ENCODE peak calls at places on chromosomes 7 and 10, in eight cellular contexts. W, P, R, V, K, X, M and O are unnamed samples.

GRCh38 chr10:34736976-34737771 is 77.9 kb downstream of the PARD3 start:
- DNase-seq in X (no peak), R (no peak), V (no peak), K (no peak), W (no peak), M (no peak), P (no peak), O (no peak)

GRCh38 chr10:13890617-13891541 is 304.1 kb downstream of the PRPF18 start:
- DNase-seq in K (no peak), R (no peak), X (peak; percentile 52), P (no peak), M (no peak), W (no peak), V (peak; percentile 64), O (peak; percentile 39)

GRCh38 chr10:133191651-133192050 is 31.6 kb downstream of the KNDC1 start:
- DNase-seq in X (no peak), P (no peak), W (no peak), K (no peak), V (no peak), R (no peak), M (no peak), O (no peak)

GRCh38 chr10:16470747-16471146 is 33.9 kb downstream of the PTER start:
- DNase-seq in K (no peak), P (no peak), X (no peak), V (no peak), W (no peak), M (no peak), R (no peak), O (no peak)

GRCh38 chr7:25407932-25408480 is 179.7 kb upstream of the NPVF start:
- DNase-seq in M (no peak), R (no peak), K (no peak), W (no peak), V (no peak), X (no peak), P (no peak), O (no peak)

GRCh38 chr7:82542665-82543064 is 99.1 kb upstream of the CACNA2D1 start:
- DNase-seq in X (peak; percentile 93), K (no peak), W (no peak), M (no peak), V (no peak), R (no peak), P (no peak), O (no peak)

GRCh38 chr7:41882745-41883527 is 180.0 kb upstream of the INHBA start:
- DNase-seq in M (no peak), K (no peak), P (no peak), W (no peak), V (no peak), R (no peak), X (no peak), O (no peak)

GRCh38 chr7:93055543-93056107 is 62.2 kb downstream of the SAMD9 start:
- DNase-seq in M (no peak), P (no peak), W (peak; percentile 30), K (peak; percentile 28), X (peak; percentile 62), R (no peak), V (no peak), O (peak; percentile 8)

GRCh38 chr7:66110861-66111260 is 3.8 kb upstream of the CRCP start:
- DNase-seq in V (no peak), W (peak; percentile 17), M (no peak), X (peak; percentile 95), K (no peak), R (no peak), P (no peak), O (peak; percentile 67)

GRCh38 chr10:11145498-11145855 is 127.8 kb downstream of the CELF2 start:
- DNase-seq in X (no peak), V (peak; percentile 58), R (no peak), K (no peak), W (no peak), M (peak; percentile 39), P (no peak), O (no peak)

GRCh38 chr10:132628966-132629900 is 91.6 kb downstream of the INPP5A start:
- DNase-seq in R (no peak), M (no peak), X (no peak), W (no peak), P (no peak), K (no peak), V (peak; percentile 33), O (no peak)

GRCh38 chr10:91799580-91799975 is 1.4 kb downstream of the TNKS2 start:
- DNase-seq in V (no peak), X (peak; percentile 43), P (no peak), K (no peak), R (no peak), W (peak; percentile 21), M (no peak), O (peak; percentile 28)

GRCh38 chr10:34446046-34446445 is 369.1 kb downstream of the PARD3 start:
- DNase-seq in W (no peak), V (no peak), M (no peak), P (no peak), K (no peak), R (no peak), X (no peak), O (no peak)

GRCh38 chr10:96720422-96721206 is at the start of gene PIK3AP1:
- DNase-seq in P (no peak), X (no peak), K (peak; percentile 77), M (peak; percentile 66), V (peak; percentile 74), W (peak; percentile 56), R (no peak), O (peak; percentile 69)

GRCh38 chr7:194257-194995 is 2.1 kb downstream of the FAM20C start:
- DNase-seq in K (no peak), V (no peak), P (no peak), M (peak; percentile 63), R (no peak), W (no peak), X (peak; percentile 48), O (peak; percentile 78)

GRCh38 chr10:88032566-88032965 is 169.1 kb downstream of the PTEN start:
- DNase-seq in K (no peak), R (no peak), M (no peak), X (peak; percentile 86), P (no peak), W (no peak), V (no peak), O (peak; percentile 24)

GRCh38 chr7:143279186-143280098 is 5.3 kb upstream of the TMEM139 start:
- DNase-seq in R (peak; percentile 40), X (peak; percentile 68), K (no peak), W (peak; percentile 27), P (peak; percentile 27), V (no peak), M (no peak), O (peak; percentile 14)

GRCh38 chr10:71312840-71313789 is 5.9 kb upstream of the SLC29A3 start:
- DNase-seq in R (peak; percentile 56), W (no peak), M (no peak), P (peak; percentile 66), K (no peak), X (peak; percentile 60), V (peak; percentile 60), O (no peak)

GRCh38 chr10:71216363-71216695 is 4.0 kb downstream of the UNC5B start:
- DNase-seq in W (no peak), P (no peak), M (peak; percentile 18), V (no peak), X (no peak), K (no peak), R (no peak), O (no peak)

GRCh38 chr7:128409435-128410091 is at the start of gene IMPDH1:
- DNase-seq in K (peak; percentile 92), P (peak; percentile 87), M (peak; percentile 94), V (peak; percentile 91), W (peak; percentile 93), R (peak; percentile 90), X (peak; percentile 61), O (peak; percentile 97)
- TF ChIP-seq POLR2A in K (no peak), P (peak; percentile 23), M (no peak), V (no peak), W (peak; percentile 83), R (peak; percentile 66), X (no peak), O (peak; percentile 63)

GRCh38 chr10:110498087-110498981 is 627 bp downstream of the DUSP5 start:
- DNase-seq in R (no peak), M (peak; percentile 51), W (no peak), K (no peak), X (peak; percentile 48), P (no peak), V (peak; percentile 77), O (no peak)
- TF ChIP-seq POLR2A in R (peak; percentile 4), M (no peak), W (peak; percentile 17), K (no peak), X (peak; percentile 21), P (no peak), V (no peak), O (no peak)

GRCh38 chr7:128738570-128739047 is 550 bp upstream of the CALU start:
- DNase-seq in X (no peak), K (no peak), M (no peak), V (no peak), W (no peak), R (no peak), P (no peak), O (no peak)
- TF ChIP-seq POLR2A in X (no peak), K (no peak), M (no peak), V (no peak), W (no peak), R (no peak), P (no peak), O (no peak)

DNA sequence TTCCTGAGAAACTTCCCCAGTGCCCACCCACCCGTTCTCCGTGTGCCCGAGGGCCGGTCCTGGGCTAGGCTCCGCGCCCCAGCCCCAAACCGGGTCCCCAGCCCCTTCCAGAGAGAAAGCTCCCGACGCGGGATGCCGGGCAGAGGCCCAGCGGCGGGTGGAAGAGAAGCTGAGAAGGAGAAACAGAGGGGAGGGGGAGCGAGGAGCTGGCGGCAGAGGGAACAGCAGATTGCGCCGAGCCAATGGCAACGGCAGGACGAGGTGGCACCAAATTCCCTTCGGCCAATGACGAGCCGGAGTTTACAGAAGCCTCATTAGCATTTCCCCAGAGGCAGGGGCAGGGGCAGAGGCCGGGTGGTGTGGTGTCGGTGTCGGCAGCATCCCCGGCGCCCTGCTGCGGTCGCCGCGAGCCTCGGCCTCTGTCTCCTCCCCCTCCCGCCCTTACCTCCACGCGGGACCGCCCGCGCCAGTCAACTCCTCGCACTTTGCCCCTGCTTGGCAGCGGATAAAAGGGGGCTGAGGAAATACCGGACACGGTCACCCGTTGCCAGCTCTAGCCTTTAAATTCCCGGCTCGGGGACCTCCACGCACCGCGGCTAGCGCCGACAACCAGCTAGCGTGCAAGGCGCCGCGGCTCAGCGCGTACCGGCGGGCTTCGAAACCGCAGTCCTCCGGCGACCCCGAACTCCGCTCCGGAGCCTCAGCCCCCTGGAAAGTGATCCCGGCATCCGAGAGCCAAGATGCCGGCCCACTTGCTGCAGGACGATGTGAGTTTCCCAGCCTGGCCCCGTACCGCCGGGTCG is at the start of gene SCD:
- DNase-seq in R (peak; percentile 94), X (peak; percentile 88), K (peak; percentile 94), P (peak; percentile 60), W (peak; percentile 98), M (peak; percentile 70), V (peak; percentile 77), O (peak; percentile 86)
- TF ChIP-seq POLR2A in R (peak; percentile 93), X (peak; percentile 63), K (peak; percentile 31), P (peak; percentile 74), W (peak; percentile 71), M (no peak), V (no peak), O (peak; percentile 79)